ENCODE peak calls at places on chromosomes 4 and X, in four cellular contexts. One of them, this sample, is unnamed.

GRCh38 chr4:110041742-110042141 is 129.1 kb downstream of the EGF start:
- DNase-seq in effector memory CD4-positive, alpha-beta T cell: no peak
- DNase-seq in glomerular endothelial cell: no peak
- DNase-seq in endothelial cell: no peak
- DNase-seq in this sample: no peak

GRCh38 chr4:112637552-112637866 is 566 bp downstream of the LARP7 start:
- DNase-seq in effector memory CD4-positive, alpha-beta T cell: no peak
- DNase-seq in glomerular endothelial cell: no peak
- DNase-seq in endothelial cell: no peak
- DNase-seq in this sample: no peak

GRCh38 chrX:108439434-108439883 is at the start of gene COL4A5:
- DNase-seq in effector memory CD4-positive, alpha-beta T cell: no peak
- DNase-seq in glomerular endothelial cell: peak
- DNase-seq in endothelial cell: peak
- DNase-seq in this sample: no peak

GRCh38 chr4:124121511-124121934 is 591.0 kb downstream of the ANKRD50 start:
- DNase-seq in effector memory CD4-positive, alpha-beta T cell: no peak
- DNase-seq in glomerular endothelial cell: no peak
- DNase-seq in endothelial cell: no peak
- DNase-seq in this sample: no peak

GRCh38 chr4:129623233-129623632 is 527.3 kb downstream of the C4orf33 start:
- DNase-seq in effector memory CD4-positive, alpha-beta T cell: no peak
- DNase-seq in glomerular endothelial cell: no peak
- DNase-seq in endothelial cell: no peak
- DNase-seq in this sample: no peak

GRCh38 chr4:140427104-140427918 is at the start of gene CLGN:
- DNase-seq in effector memory CD4-positive, alpha-beta T cell: no peak
- DNase-seq in glomerular endothelial cell: no peak
- DNase-seq in endothelial cell: peak
- DNase-seq in this sample: peak

GRCh38 chr4:152514356-152514755 is 21.5 kb downstream of the FBXW7 start:
- DNase-seq in effector memory CD4-positive, alpha-beta T cell: no peak
- DNase-seq in glomerular endothelial cell: no peak
- DNase-seq in endothelial cell: no peak
- DNase-seq in this sample: no peak

GRCh38 chrX:46447384-46447783 is 97.8 kb downstream of the ZNF674 start:
- DNase-seq in effector memory CD4-positive, alpha-beta T cell: no peak
- DNase-seq in glomerular endothelial cell: no peak
- DNase-seq in endothelial cell: no peak
- DNase-seq in this sample: no peak

GRCh38 chr4:36863601-36864000 is 380.9 kb upstream of the NWD2 start:
- DNase-seq in effector memory CD4-positive, alpha-beta T cell: no peak
- DNase-seq in glomerular endothelial cell: no peak
- DNase-seq in endothelial cell: no peak
- DNase-seq in this sample: no peak

GRCh38 chrX:102958794-102959193 is 21.7 kb downstream of the RAB40AL start:
- DNase-seq in effector memory CD4-positive, alpha-beta T cell: no peak
- DNase-seq in glomerular endothelial cell: no peak
- DNase-seq in endothelial cell: no peak
- DNase-seq in this sample: no peak